ENCODE peak calls at places on chromosomes 2 and 18, in six cellular contexts. B is HCT116, H is fibroblast of lung, L is body of pancreas, X is tibial artery, S is kidney. Q is an unnamed sample.

GRCh38 chr2:65275141-65275540 is 47.5 kb downstream of the ACTR2 start:
- DNase-seq in B (no peak), H (no peak), L (no peak), X (no peak), S (no peak), Q (no peak)

GRCh38 chr18:11494093-11494492 is 115.3 kb upstream of the SLC35G4 start:
- DNase-seq in B (no peak), H (no peak), L (no peak), X (no peak), S (no peak), Q (no peak)

GRCh38 chr2:119637371-119637770 is 41.6 kb upstream of the TMEM177 start:
- DNase-seq in B (no peak), H (no peak), L (no peak), X (no peak), S (no peak), Q (no peak)

GRCh38 chr2:126749537-126749936 is 93.6 kb downstream of the GYPC start:
- DNase-seq in B (no peak), H (peak), L (no peak), X (no peak), S (no peak), Q (no peak)

GRCh38 chr18:9916067-9916684 is 2.4 kb downstream of the VAPA start:
- DNase-seq in B (no peak), H (no peak), L (no peak), X (no peak), S (no peak), Q (no peak)

GRCh38 chr2:171834286-171834685 is 59.8 kb downstream of the SLC25A12 start:
- DNase-seq in B (no peak), H (no peak), L (no peak), X (no peak), S (no peak), Q (no peak)

GRCh38 chr2:8000861-8001260 is 681.0 kb upstream of the ID2 start:
- DNase-seq in B (no peak), H (no peak), L (no peak), X (no peak), S (no peak), Q (no peak)

GRCh38 chr18:9008203-9008708 is 94.2 kb upstream of the NDUFV2 start:
- DNase-seq in B (no peak), H (no peak), L (no peak), X (no peak), S (no peak), Q (no peak)

GRCh38 chr2:68225119-68225632 is 27.2 kb downstream of the PPP3R1 start:
- DNase-seq in B (peak), H (peak), L (peak), X (peak), S (no peak), Q (no peak)

GRCh38 chr2:11719230-11719977 is 27.0 kb upstream of the LPIN1 start:
- DNase-seq in B (no peak), H (no peak), L (no peak), X (no peak), S (no peak), Q (no peak)

GRCh38 chr2:67650292-67651133 is 253.4 kb downstream of the ETAA1 start:
- DNase-seq in B (peak), H (peak), L (peak), X (peak), S (peak), Q (peak)

GRCh38 chr2:57180042-57180567 is 866.5 kb upstream of the VRK2 start:
- DNase-seq in B (no peak), H (peak), L (no peak), X (no peak), S (no peak), Q (no peak)

GRCh38 chr18:48897531-48897930 is 53.2 kb downstream of the SMAD7 start:
- DNase-seq in B (no peak), H (peak), L (no peak), X (no peak), S (no peak), Q (no peak)

GRCh38 chr2:48883661-48884060 is 128.1 kb upstream of the LHCGR start:
- DNase-seq in B (no peak), H (no peak), L (no peak), X (no peak), S (no peak), Q (no peak)

GRCh38 chr2:79619976-79620375 is 107.1 kb downstream of the CTNNA2 start:
- DNase-seq in B (no peak), H (no peak), L (no peak), X (no peak), S (no peak), Q (no peak)

GRCh38 chr18:40841473-40841872 is 1113.6 kb upstream of the PIK3C3 start:
- DNase-seq in B (no peak), H (peak), L (no peak), X (no peak), S (no peak), Q (peak)

GRCh38 chr2:201707753-201708152 is 9.3 kb upstream of the MPP4 start:
- DNase-seq in B (no peak), H (peak), L (no peak), X (no peak), S (no peak), Q (no peak)

GRCh38 chr18:60910534-60910933 is 422.7 kb upstream of the CDH20 start:
- DNase-seq in B (no peak), H (peak), L (no peak), X (no peak), S (no peak), Q (no peak)

GRCh38 chr2:20094955-20095354 is 43.5 kb upstream of the LAPTM4A start:
- DNase-seq in B (no peak), H (no peak), L (no peak), X (no peak), S (no peak), Q (no peak)

GRCh38 chr2:195498176-195498575 is 158.8 kb upstream of the SLC39A10 start:
- DNase-seq in B (peak), H (peak), L (peak), X (peak), S (no peak), Q (no peak)

GRCh38 chr18:51196116-51196810 is 1.2 kb downstream of the MEX3C start:
- DNase-seq in B (no peak), H (peak), L (peak), X (peak), S (peak), Q (no peak)

GRCh38 chr18:2970762-2971659 is 41.9 kb downstream of the LPIN2 start:
- DNase-seq in B (no peak), H (no peak), L (no peak), X (no peak), S (no peak), Q (no peak)

GRCh38 chr18:63511285-63511684 is 30.9 kb upstream of the SERPINB12 start:
- DNase-seq in B (peak), H (peak), L (peak), X (no peak), S (no peak), Q (no peak)

GRCh38 chr18:45102863-45103262 is 422.2 kb downstream of the SETBP1 start:
- DNase-seq in B (no peak), H (no peak), L (no peak), X (no peak), S (no peak), Q (no peak)

GRCh38 chr2:241987726-241988125 is 118.2 kb downstream of the RTP5 start:
- DNase-seq in B (no peak), H (no peak), L (no peak), X (no peak), S (no peak), Q (no peak)

GRCh38 chr2:75328156-75328555 is 128.8 kb upstream of the TACR1 start:
- DNase-seq in B (no peak), H (no peak), L (no peak), X (no peak), S (no peak), Q (no peak)

GRCh38 chr2:19228092-19228670 is 130.2 kb downstream of the OSR1 start:
- DNase-seq in B (no peak), H (no peak), L (no peak), X (no peak), S (no peak), Q (no peak)

GRCh38 chr2:241340621-241341163 is 15.4 kb upstream of the FARP2 start:
- DNase-seq in B (no peak), H (no peak), L (no peak), X (no peak), S (no peak), Q (no peak)

GRCh38 chr2:38601463-38602135 is 1.1 kb downstream of the HNRNPLL start:
- DNase-seq in B (no peak), H (peak), L (no peak), X (no peak), S (no peak), Q (no peak)

GRCh38 chr18:8610442-8610801 is 1.2 kb downstream of the RAB12 start:
- DNase-seq in B (no peak), H (peak), L (no peak), X (no peak), S (no peak), Q (no peak)

GRCh38 chr2:62467100-62467474 is 38.9 kb downstream of the TMEM17 start:
- DNase-seq in B (no peak), H (no peak), L (no peak), X (no peak), S (no peak), Q (no peak)

DNA sequence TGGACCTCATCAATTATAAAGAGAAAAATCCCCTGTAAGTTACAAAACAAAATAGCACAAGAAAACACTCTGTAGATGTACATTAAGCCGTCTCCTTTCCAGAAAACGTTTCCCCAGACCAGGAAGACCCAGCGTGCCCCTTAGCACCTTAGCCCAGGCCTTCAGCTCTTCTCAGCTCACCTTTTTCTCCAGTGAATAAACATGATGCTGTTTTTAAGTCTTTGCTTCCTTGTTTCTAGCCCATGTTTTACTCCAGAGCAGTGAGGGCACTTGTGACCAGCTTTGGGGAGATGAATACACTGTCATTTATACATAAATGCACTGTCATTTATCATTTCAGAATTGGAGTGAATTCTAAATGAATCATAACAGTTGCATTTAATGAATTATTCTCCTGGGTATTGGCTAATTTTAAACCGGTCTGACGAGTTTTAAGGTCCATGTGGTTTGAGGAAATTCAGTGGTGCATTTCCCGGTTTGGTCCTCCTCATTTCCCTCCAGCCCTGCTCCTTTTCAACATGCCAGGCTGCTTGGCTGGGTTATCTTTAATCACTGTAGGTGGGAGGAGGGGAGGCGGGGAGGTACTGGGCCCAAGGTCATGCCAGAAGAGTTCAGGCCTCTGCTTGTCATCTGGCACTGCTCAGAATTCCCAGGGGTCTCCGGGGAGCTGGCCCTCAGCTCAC is 23.8 kb downstream of the PRKCE start:
- DNase-seq in B (peak), H (no peak), L (peak), X (no peak), S (peak), Q (peak)
- H3K27ac ChIP-seq in B (peak), H (no peak), L (peak), X (no peak), S (peak), Q (peak)

GRCh38 chr2:27304488-27305240 is 3.6 kb downstream of the UCN start:
- DNase-seq in B (no peak), H (no peak), L (no peak), X (no peak), S (no peak), Q (no peak)

GRCh38 chr2:27306136-27306535 is 2.1 kb downstream of the UCN start:
- DNase-seq in B (no peak), H (no peak), L (no peak), X (no peak), S (peak), Q (no peak)

GRCh38 chr2:27305516-27305915 is 2.7 kb downstream of the UCN start:
- DNase-seq in B (no peak), H (no peak), L (no peak), X (no peak), S (peak), Q (no peak)

GRCh38 chr2:27306657-27307544 is 1.3 kb downstream of the UCN start:
- DNase-seq in B (no peak), H (no peak), L (no peak), X (no peak), S (peak), Q (no peak)

DNA sequence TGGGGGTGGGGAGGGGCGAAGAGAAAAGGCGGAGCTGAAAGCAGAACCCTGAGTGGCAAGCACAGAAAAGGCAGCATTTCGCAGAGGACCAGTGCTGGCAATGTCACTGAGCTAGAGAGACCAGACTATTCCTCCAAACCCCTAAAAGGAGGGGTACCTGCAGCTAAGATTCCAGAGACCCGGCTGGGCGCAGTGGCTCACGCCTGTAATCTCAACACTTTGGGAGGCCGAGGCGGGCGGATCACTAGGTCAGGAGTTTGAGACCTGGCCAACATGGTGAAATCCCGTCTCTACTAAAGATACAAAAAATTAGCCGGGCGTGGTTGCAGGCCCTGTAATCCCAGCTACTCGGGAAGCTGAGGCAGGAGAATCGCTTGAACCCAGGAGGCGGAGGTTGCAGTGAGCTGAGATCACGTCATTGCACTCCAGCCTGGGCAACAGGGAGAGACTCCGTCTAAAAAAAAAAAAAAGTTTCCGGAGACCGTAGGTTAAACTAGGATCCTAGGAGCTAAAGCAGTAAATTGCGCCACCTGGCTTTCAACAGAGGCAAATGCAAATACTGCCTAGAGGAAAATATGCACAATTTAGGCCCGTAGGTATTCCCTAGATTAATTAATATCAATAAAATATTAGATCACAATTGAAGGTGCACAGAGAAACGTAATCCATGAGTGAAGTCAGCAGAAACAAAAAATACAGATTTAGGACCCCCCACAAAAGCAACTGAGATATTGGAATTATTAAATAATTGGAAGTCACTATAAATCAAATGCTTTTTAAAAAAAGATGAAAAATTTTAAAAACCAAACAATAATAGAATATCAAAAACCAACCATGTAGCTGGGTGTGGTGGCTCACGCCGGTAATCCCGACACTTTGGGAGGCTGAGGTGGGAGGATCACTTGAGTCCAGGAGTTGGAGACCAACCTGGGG is 4.9 kb downstream of the UCN start:
- DNase-seq in B (peak), H (peak), L (peak), X (no peak), S (no peak), Q (no peak)
- H3K27ac ChIP-seq in B (no peak), H (no peak), L (no peak), X (no peak), S (no peak), Q (no peak)

GRCh38 chr2:239187464-239188253 is 213.2 kb downstream of the HDAC4 start:
- DNase-seq in B (no peak), H (no peak), L (no peak), X (peak), S (peak), Q (no peak)

GRCh38 chr2:239190346-239190745 is 210.5 kb downstream of the HDAC4 start:
- DNase-seq in B (no peak), H (no peak), L (no peak), X (peak), S (peak), Q (no peak)

GRCh38 chr2:239189711-239190131 is 211.1 kb downstream of the HDAC4 start:
- DNase-seq in B (no peak), H (no peak), L (no peak), X (peak), S (peak), Q (no peak)

GRCh38 chr2:239186958-239187357 is 213.9 kb downstream of the HDAC4 start:
- DNase-seq in B (no peak), H (no peak), L (no peak), X (peak), S (peak), Q (no peak)

DNA sequence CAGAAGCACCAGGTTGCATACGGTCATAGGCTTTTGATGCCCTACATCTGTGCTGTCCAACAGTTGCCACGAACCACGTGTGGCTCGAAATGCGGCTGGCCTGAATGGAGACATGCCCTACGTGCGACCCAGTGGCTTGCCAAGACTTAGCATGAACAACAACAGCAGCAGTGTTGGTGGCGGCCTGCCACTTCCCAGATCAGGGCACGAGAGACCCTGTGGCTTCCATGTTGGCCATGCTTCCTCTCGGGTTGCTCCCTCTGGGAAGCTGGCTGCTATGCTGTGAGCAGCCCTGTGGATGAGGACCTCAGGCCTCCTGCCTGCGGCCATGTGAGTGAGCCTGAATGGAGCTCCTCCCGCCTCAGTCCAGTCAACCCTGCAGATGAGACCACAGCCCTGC is 212.3 kb downstream of the HDAC4 start:
- DNase-seq in B (no peak), H (no peak), L (no peak), X (peak), S (peak), Q (no peak)
- H3K27ac ChIP-seq in B (no peak), H (no peak), L (no peak), X (no peak), S (no peak), Q (no peak)

GRCh38 chr2:150584081-150584480 is 96.6 kb upstream of the RND3 start:
- DNase-seq in B (no peak), H (no peak), L (no peak), X (no peak), S (no peak), Q (no peak)

GRCh38 chr2:150588210-150588870 is 100.9 kb upstream of the RND3 start:
- DNase-seq in B (no peak), H (peak), L (no peak), X (no peak), S (no peak), Q (no peak)

GRCh38 chr2:150586858-150587257 is 99.4 kb upstream of the RND3 start:
- DNase-seq in B (no peak), H (peak), L (no peak), X (no peak), S (no peak), Q (no peak)

GRCh38 chr2:150587547-150588209 is 100.2 kb upstream of the RND3 start:
- DNase-seq in B (no peak), H (peak), L (no peak), X (no peak), S (no peak), Q (no peak)

GRCh38 chr2:150585221-150585971 is 97.9 kb upstream of the RND3 start:
- DNase-seq in B (no peak), H (no peak), L (no peak), X (no peak), S (no peak), Q (no peak)
- H3K27ac ChIP-seq in B (no peak), H (no peak), L (no peak), X (no peak), S (no peak), Q (peak)

DNA sequence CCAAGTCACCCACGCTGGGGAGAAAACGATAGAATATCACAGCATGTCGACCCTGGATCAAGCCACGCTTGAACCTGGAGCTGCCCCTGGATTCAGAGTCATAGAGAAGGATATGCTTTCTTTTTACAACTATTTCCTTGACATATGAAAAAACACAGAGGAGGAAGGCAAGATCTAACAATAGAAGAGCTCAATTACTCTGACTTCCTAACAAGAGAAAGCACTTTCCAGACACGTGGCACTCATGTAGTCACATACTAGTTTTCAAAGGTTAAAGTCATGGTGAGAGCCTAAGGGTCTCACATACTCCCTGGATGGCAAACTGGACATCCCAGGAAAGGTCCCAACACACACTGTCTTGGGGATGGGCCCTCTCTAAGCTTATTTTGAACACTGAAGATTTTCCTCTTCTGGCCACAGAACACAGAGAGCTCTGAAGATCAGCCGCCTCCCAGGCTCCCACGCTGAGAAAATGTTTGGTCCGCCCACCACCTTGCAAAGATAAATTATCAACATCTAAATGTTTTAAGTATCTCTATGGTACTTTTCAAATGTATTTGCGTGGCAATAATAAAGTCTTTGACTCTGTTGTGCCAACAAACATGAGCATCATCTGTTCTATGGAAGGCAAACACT is 4.9 kb downstream of the PXDN start:
- DNase-seq in B (no peak), H (no peak), L (no peak), X (no peak), S (no peak), Q (no peak)
- H3K27ac ChIP-seq in B (no peak), H (peak), L (no peak), X (peak), S (no peak), Q (no peak)

GRCh38 chr2:179264238-179265081 is at the start of gene SESTD1:
- DNase-seq in B (no peak), H (peak), L (peak), X (peak), S (peak), Q (no peak)
- H3K27ac ChIP-seq in B (peak), H (peak), L (peak), X (peak), S (peak), Q (peak)